ENCODE peak calls at places on chromosome 11, in seven cellular contexts. B is IMR-90, D is neuronal stem cell, E is mesendoderm, A is H9, S is mesenchymal stem cell, J is H1. Z is an unnamed sample.

GRCh38 chr11:72395993-72396392 is 38.3 kb downstream of the CLPB start:
- DNase-seq in B (no peak), D (no peak), E (no peak), A (no peak), S (no peak), J (peak; percentile 45), Z (no peak)

GRCh38 chr11:68312117-68312779 is at the start of gene LRP5:
- DNase-seq in B (peak; percentile 10), D (no peak), E (no peak), A (no peak), S (peak; percentile 31), J (no peak), Z (no peak)

GRCh38 chr11:35321532-35322320 is 97.6 kb downstream of the SLC1A2 start:
- DNase-seq in B (peak; percentile 69), D (no peak), E (no peak), A (no peak), S (no peak), J (no peak), Z (peak; percentile 45)

GRCh38 chr11:35511666-35512065 is 13.8 kb downstream of the PAMR1 start:
- DNase-seq in B (peak; percentile 91), D (no peak), E (peak; percentile 88), A (no peak), S (peak; percentile 86), J (no peak), Z (no peak)

GRCh38 chr11:112087212-112087611 is 539 bp downstream of the SDHD start:
- DNase-seq in B (no peak), D (no peak), E (peak; percentile 1), A (no peak), S (no peak), J (no peak), Z (no peak)

GRCh38 chr11:133134561-133135173 is 397.6 kb downstream of the OPCML start:
- DNase-seq in B (peak; percentile 4), D (peak; percentile 69), E (peak; percentile 85), A (peak; percentile 90), S (no peak), J (peak; percentile 83), Z (peak; percentile 5)

GRCh38 chr11:92707173-92707619 is 262.3 kb upstream of the MTNR1B start:
- DNase-seq in B (no peak), D (no peak), E (no peak), A (no peak), S (no peak), J (no peak), Z (peak; percentile 30)

GRCh38 chr11:128342511-128343133 is 244.7 kb downstream of the ETS1 start:
- DNase-seq in B (peak; percentile 86), D (no peak), E (peak; percentile 40), A (no peak), S (peak; percentile 72), J (no peak), Z (no peak)

GRCh38 chr11:9574806-9575530 is 1.5 kb downstream of the WEE1 start:
- DNase-seq in B (peak; percentile 87), D (no peak), E (peak; percentile 91), A (peak; percentile 50), S (peak; percentile 94), J (peak; percentile 47), Z (peak; percentile 49)

GRCh38 chr11:79860336-79860735 is 419.5 kb upstream of the TENM4 start:
- DNase-seq in B (no peak), D (no peak), E (no peak), A (no peak), S (no peak), J (no peak), Z (no peak)

GRCh38 chr11:17519486-17519885 is 24.7 kb downstream of the USH1C start:
- DNase-seq in B (no peak), D (no peak), E (no peak), A (no peak), S (no peak), J (no peak), Z (no peak)

GRCh38 chr11:126333142-126333541 is 22.3 kb upstream of the ST3GAL4 start:
- DNase-seq in B (no peak), D (no peak), E (no peak), A (no peak), S (no peak), J (no peak), Z (no peak)

GRCh38 chr11:63020671-63021255 is 5.1 kb upstream of the SLC22A8 start:
- DNase-seq in B (no peak), D (peak; percentile 33), E (peak; percentile 63), A (peak; percentile 85), S (no peak), J (peak; percentile 97), Z (peak; percentile 21)

GRCh38 chr11:66950113-66950535 is 8.1 kb downstream of the PC start:
- DNase-seq in B (peak; percentile 94), D (no peak), E (peak; percentile 97), A (peak; percentile 76), S (peak; percentile 96), J (no peak), Z (peak; percentile 99)

GRCh38 chr11:93444671-93445073 is 98.5 kb downstream of the SMCO4 start:
- DNase-seq in B (peak; percentile 2), D (peak; percentile 68), E (peak; percentile 94), A (peak; percentile 92), S (no peak), J (peak; percentile 78), Z (no peak)

GRCh38 chr11:15223318-15223717 is 108.6 kb downstream of the INSC start:
- DNase-seq in B (peak; percentile 4), D (no peak), E (no peak), A (no peak), S (peak; percentile 23), J (no peak), Z (no peak)

GRCh38 chr11:129733981-129734380 is 81.7 kb upstream of the TMEM45B start:
- DNase-seq in B (no peak), D (no peak), E (no peak), A (no peak), S (no peak), J (no peak), Z (no peak)

GRCh38 chr11:109619498-109619897 is 197.5 kb downstream of the C11orf87 start:
- DNase-seq in B (no peak), D (no peak), E (no peak), A (no peak), S (no peak), J (no peak), Z (peak; percentile 41)

GRCh38 chr11:11985016-11985715 is 23.3 kb downstream of the DKK3 start:
- DNase-seq in B (peak; percentile 84), D (no peak), E (no peak), A (peak; percentile 21), S (peak; percentile 82), J (no peak), Z (peak; percentile 49)

GRCh38 chr11:129313588-129314288 is 61.9 kb upstream of the BARX2 start:
- DNase-seq in B (peak; percentile 49), D (no peak), E (no peak), A (no peak), S (no peak), J (no peak), Z (no peak)

GRCh38 chr11:117826832-117827231 is 2.3 kb upstream of the FXYD2 start:
- DNase-seq in B (no peak), D (no peak), E (no peak), A (no peak), S (no peak), J (no peak), Z (no peak)

GRCh38 chr11:115244314-115244713 is 259.9 kb downstream of the CADM1 start:
- DNase-seq in B (no peak), D (no peak), E (no peak), A (no peak), S (no peak), J (no peak), Z (no peak)

GRCh38 chr11:55969845-55970244 is at the start of gene OR10AG1:
- DNase-seq in B (no peak), D (no peak), E (no peak), A (no peak), S (no peak), J (no peak), Z (no peak)

GRCh38 chr11:11969380-11970215 is 38.8 kb downstream of the DKK3 start:
- DNase-seq in B (no peak), D (no peak), E (no peak), A (peak; percentile 20), S (no peak), J (no peak), Z (no peak)

GRCh38 chr11:1382831-1383607 is 6.7 kb upstream of the BRSK2 start:
- DNase-seq in B (peak; percentile 79), D (no peak), E (peak; percentile 68), A (peak; percentile 80), S (peak; percentile 84), J (peak; percentile 78), Z (peak; percentile 60)

GRCh38 chr11:40183073-40184064 is 1276.1 kb downstream of the LRRC4C start:
- DNase-seq in B (no peak), D (no peak), E (no peak), A (no peak), S (no peak), J (no peak), Z (no peak)

GRCh38 chr11:128603752-128604472 is 16.6 kb upstream of the ETS1 start:
- DNase-seq in B (no peak), D (no peak), E (peak; percentile 77), A (no peak), S (peak; percentile 24), J (no peak), Z (no peak)

GRCh38 chr11:93784152-93784934 is at the start of gene MED17:
- DNase-seq in B (peak; percentile 92), D (peak; percentile 90), E (peak; percentile 98), A (peak; percentile 94), S (peak; percentile 95), J (peak; percentile 85), Z (peak; percentile 93)

GRCh38 chr11:8717876-8718753 is 35.5 kb downstream of the RPL27A start:
- DNase-seq in B (peak; percentile 97), D (no peak), E (peak; percentile 85), A (no peak), S (peak; percentile 95), J (no peak), Z (no peak)

GRCh38 chr11:60455531-60456042 is at the start of gene MS4A1:
- DNase-seq in B (no peak), D (no peak), E (no peak), A (no peak), S (no peak), J (no peak), Z (no peak)
- H3K9ac ChIP-seq in B (no peak within 1 kb of the TSS), D (no peak within 1 kb of the TSS), E (no peak within 1 kb of the TSS), A (no peak within 1 kb of the TSS), S (no peak within 1 kb of the TSS), J (no peak within 1 kb of the TSS), Z (no peak within 1 kb of the TSS)

DNA sequence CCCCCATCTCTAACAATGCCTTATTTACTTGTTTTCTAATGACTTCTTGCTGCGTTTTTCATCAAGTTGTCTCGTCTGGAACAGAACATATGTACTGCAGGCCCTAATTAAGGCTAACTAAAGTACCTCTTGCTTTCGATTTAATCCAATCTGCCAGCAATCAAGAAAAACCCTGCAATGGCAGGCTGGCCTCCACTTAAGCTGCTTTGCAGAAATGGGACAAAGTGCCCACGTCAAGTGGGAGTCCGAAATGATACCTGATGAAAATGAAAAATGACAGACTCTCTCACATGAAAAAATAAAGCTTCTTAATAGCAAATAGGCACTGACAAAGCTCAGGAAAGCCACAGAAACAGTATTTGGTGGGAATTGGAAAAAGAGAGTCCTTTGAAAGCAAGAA is 1454.7 kb downstream of the FAM181B start:
- DNase-seq in B (no peak), D (no peak), E (no peak), A (no peak), S (no peak), J (no peak), Z (no peak)
- H2BK120ac ChIP-seq in B (no peak overlapping the region), D (no peak overlapping the region), E (no peak overlapping the region), A (no peak overlapping the region), S (no peak overlapping the region), J (no peak overlapping the region), Z (no peak overlapping the region)

GRCh38 chr11:45896392-45897068 is 10.5 kb downstream of the FREY1 start:
- DNase-seq in B (no peak), D (peak; percentile 48), E (peak; percentile 55), A (peak; percentile 82), S (no peak), J (peak; percentile 84), Z (no peak)
- H3K18ac ChIP-seq in B (no peak overlapping the region), D (peak overlapping the region; percentile 82), E (no peak overlapping the region), A (no peak overlapping the region), S (no peak overlapping the region), J (no peak overlapping the region), Z (no peak overlapping the region)

GRCh38 chr11:65854871-65855837 is 2.8 kb downstream of the CFL1 start:
- DNase-seq in B (no peak), D (no peak), E (no peak), A (peak; percentile 21), S (no peak), J (no peak), Z (no peak)
- H3K9ac ChIP-seq in B (no peak overlapping the region), D (peak overlapping the region; percentile 51), E (no peak overlapping the region), A (no peak overlapping the region), S (peak overlapping the region; percentile 94), J (no peak overlapping the region), Z (no peak overlapping the region)